ENCODE peak calls at places on chromosomes 13 and 19, in seven cellular contexts. One of them, this sample, is unnamed.

GRCh38 chr13:48505597-48506091 is 27.2 kb downstream of the RCBTB2 start:
- DNase-seq in foreskin fibroblast: peak
- DNase-seq in heart left ventricle: peak
- DNase-seq in Calu3: no peak
- DNase-seq in dorsolateral prefrontal cortex: no peak
- DNase-seq in breast epithelium: no peak
- DNase-seq in uterus: no peak
- DNase-seq in this sample: no peak

GRCh38 chr13:27424246-27425150 is at the start of gene GTF3A:
- DNase-seq in dorsolateral prefrontal cortex: peak
- DNase-seq in breast epithelium: peak
- DNase-seq in foreskin fibroblast: peak
- DNase-seq in Calu3: peak
- DNase-seq in heart left ventricle: peak
- DNase-seq in uterus: peak
- DNase-seq in this sample: peak

GRCh38 chr19:18951721-18952281 is 10.8 kb upstream of the HOMER3 start:
- DNase-seq in dorsolateral prefrontal cortex: no peak
- DNase-seq in Calu3: no peak
- DNase-seq in heart left ventricle: no peak
- DNase-seq in foreskin fibroblast: peak
- DNase-seq in uterus: no peak
- DNase-seq in breast epithelium: no peak
- DNase-seq in this sample: no peak

GRCh38 chr13:111855786-111856185 is 211.2 kb upstream of the SOX1 start:
- DNase-seq in uterus: no peak
- DNase-seq in heart left ventricle: no peak
- DNase-seq in Calu3: no peak
- DNase-seq in breast epithelium: no peak
- DNase-seq in dorsolateral prefrontal cortex: no peak
- DNase-seq in foreskin fibroblast: no peak
- DNase-seq in this sample: no peak

GRCh38 chr13:41802684-41803554 is 158.0 kb downstream of the VWA8 start:
- DNase-seq in heart left ventricle: no peak
- DNase-seq in foreskin fibroblast: peak
- DNase-seq in uterus: no peak
- DNase-seq in dorsolateral prefrontal cortex: no peak
- DNase-seq in breast epithelium: no peak
- DNase-seq in Calu3: no peak
- DNase-seq in this sample: no peak

GRCh38 chr19:19463348-19464117 is 51.8 kb downstream of the TSSK6 start:
- DNase-seq in heart left ventricle: peak
- DNase-seq in breast epithelium: no peak
- DNase-seq in Calu3: no peak
- DNase-seq in foreskin fibroblast: peak
- DNase-seq in dorsolateral prefrontal cortex: no peak
- DNase-seq in uterus: peak
- DNase-seq in this sample: no peak

GRCh38 chr19:10000171-10000826 is 10.0 kb downstream of the COL5A3 start:
- DNase-seq in Calu3: peak
- DNase-seq in foreskin fibroblast: peak
- DNase-seq in uterus: peak
- DNase-seq in breast epithelium: no peak
- DNase-seq in heart left ventricle: no peak
- DNase-seq in dorsolateral prefrontal cortex: peak
- DNase-seq in this sample: peak

GRCh38 chr13:43676320-43676719 is 110.5 kb downstream of the ENOX1 start:
- DNase-seq in heart left ventricle: no peak
- DNase-seq in Calu3: no peak
- DNase-seq in breast epithelium: no peak
- DNase-seq in uterus: no peak
- DNase-seq in dorsolateral prefrontal cortex: no peak
- DNase-seq in foreskin fibroblast: no peak
- DNase-seq in this sample: no peak

GRCh38 chr13:40801255-40802217 is 12.1 kb downstream of the SLC25A15 start:
- DNase-seq in Calu3: no peak
- DNase-seq in dorsolateral prefrontal cortex: no peak
- DNase-seq in uterus: no peak
- DNase-seq in foreskin fibroblast: no peak
- DNase-seq in heart left ventricle: no peak
- DNase-seq in breast epithelium: no peak
- DNase-seq in this sample: no peak

GRCh38 chr13:40484101-40484800 is 182.2 kb downstream of the FOXO1 start:
- DNase-seq in Calu3: no peak
- DNase-seq in dorsolateral prefrontal cortex: no peak
- DNase-seq in heart left ventricle: no peak
- DNase-seq in breast epithelium: no peak
- DNase-seq in uterus: no peak
- DNase-seq in foreskin fibroblast: no peak
- DNase-seq in this sample: no peak

GRCh38 chr13:73861136-73861535 is 273.1 kb downstream of the KLF12 start:
- DNase-seq in dorsolateral prefrontal cortex: no peak
- DNase-seq in Calu3: no peak
- DNase-seq in heart left ventricle: no peak
- DNase-seq in uterus: no peak
- DNase-seq in foreskin fibroblast: no peak
- DNase-seq in breast epithelium: no peak
- DNase-seq in this sample: no peak

DNA sequence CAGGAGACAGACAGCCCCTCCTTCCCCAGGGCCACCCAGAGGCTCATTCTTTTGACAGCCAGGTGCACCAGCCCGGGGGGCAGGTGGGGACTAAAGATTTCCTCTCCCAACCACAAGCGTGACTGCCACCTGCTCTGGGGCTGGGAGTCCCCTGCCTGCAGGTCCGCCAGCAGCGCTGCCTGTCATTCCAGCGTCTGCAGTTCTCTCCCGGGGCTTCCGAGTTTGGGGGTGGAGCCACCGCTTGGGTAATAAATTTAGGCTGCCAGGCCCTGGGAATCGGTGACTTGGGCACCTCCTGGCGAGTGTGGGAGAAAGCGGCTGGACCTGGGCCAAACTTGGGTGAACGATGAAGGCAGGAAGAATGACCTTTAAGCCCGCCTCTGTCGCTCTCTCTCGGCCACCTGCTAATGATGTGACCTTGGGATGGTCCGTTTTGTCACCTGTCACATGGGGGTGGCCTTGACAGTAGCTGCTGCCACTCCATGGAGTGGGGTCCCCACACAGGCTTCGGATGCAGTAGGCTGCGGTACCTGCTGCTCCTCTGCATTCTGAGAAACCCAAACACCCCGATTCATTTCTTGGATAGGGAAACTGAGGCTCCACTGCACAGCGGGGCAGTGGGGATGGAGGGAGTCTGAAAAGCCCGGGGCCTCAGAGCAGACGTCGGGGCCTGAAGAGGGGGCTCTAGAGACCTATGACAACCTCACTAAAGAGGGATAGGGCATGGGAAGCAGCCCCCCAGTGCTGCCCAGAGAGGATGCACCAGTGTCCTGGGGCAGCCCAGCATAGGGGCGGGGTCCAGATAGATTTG is 12.8 kb downstream of the FUT6 start:
- DNase-seq in heart left ventricle: peak
- DNase-seq in uterus: no peak
- DNase-seq in Calu3: peak
- DNase-seq in dorsolateral prefrontal cortex: no peak
- DNase-seq in foreskin fibroblast: peak
- DNase-seq in breast epithelium: peak
- DNase-seq in this sample: no peak
- TF ChIP-seq CTCF in heart left ventricle: no peak
- TF ChIP-seq CTCF in uterus: no peak
- TF ChIP-seq CTCF in Calu3: no peak
- TF ChIP-seq CTCF in dorsolateral prefrontal cortex: no peak
- TF ChIP-seq CTCF in foreskin fibroblast: no peak
- TF ChIP-seq CTCF in breast epithelium: no peak
- TF ChIP-seq CTCF in this sample: no peak

GRCh38 chr19:48728882-48729645 is 9.5 kb upstream of the MAMSTR start:
- DNase-seq in uterus: no peak
- DNase-seq in heart left ventricle: no peak
- DNase-seq in Calu3: no peak
- DNase-seq in foreskin fibroblast: no peak
- DNase-seq in breast epithelium: no peak
- DNase-seq in dorsolateral prefrontal cortex: no peak
- DNase-seq in this sample: no peak
- TF ChIP-seq CTCF in uterus: no peak
- TF ChIP-seq CTCF in heart left ventricle: no peak
- TF ChIP-seq CTCF in Calu3: no peak
- TF ChIP-seq CTCF in foreskin fibroblast: no peak
- TF ChIP-seq CTCF in breast epithelium: no peak
- TF ChIP-seq CTCF in dorsolateral prefrontal cortex: no peak
- TF ChIP-seq CTCF in this sample: no peak

GRCh38 chr19:50460161-50460765 is 16.0 kb upstream of the EMC10 start:
- DNase-seq in breast epithelium: no peak
- DNase-seq in uterus: no peak
- DNase-seq in dorsolateral prefrontal cortex: no peak
- DNase-seq in heart left ventricle: no peak
- DNase-seq in Calu3: peak
- DNase-seq in foreskin fibroblast: peak
- DNase-seq in this sample: no peak
- TF ChIP-seq CTCF in breast epithelium: no peak
- TF ChIP-seq CTCF in uterus: no peak
- TF ChIP-seq CTCF in dorsolateral prefrontal cortex: no peak
- TF ChIP-seq CTCF in heart left ventricle: no peak
- TF ChIP-seq CTCF in Calu3: no peak
- TF ChIP-seq CTCF in foreskin fibroblast: no peak
- TF ChIP-seq CTCF in this sample: no peak

GRCh38 chr19:44754743-44755066 is 6.2 kb downstream of the BCL3 start:
- DNase-seq in Calu3: no peak
- DNase-seq in foreskin fibroblast: no peak
- DNase-seq in breast epithelium: no peak
- DNase-seq in heart left ventricle: no peak
- DNase-seq in uterus: no peak
- DNase-seq in dorsolateral prefrontal cortex: no peak
- DNase-seq in this sample: no peak

GRCh38 chr19:44753619-44753931 is 5.1 kb downstream of the BCL3 start:
- DNase-seq in heart left ventricle: no peak
- DNase-seq in foreskin fibroblast: no peak
- DNase-seq in dorsolateral prefrontal cortex: no peak
- DNase-seq in breast epithelium: no peak
- DNase-seq in Calu3: no peak
- DNase-seq in uterus: no peak
- DNase-seq in this sample: no peak

GRCh38 chr19:44752123-44752815 is 3.8 kb downstream of the BCL3 start:
- DNase-seq in heart left ventricle: no peak
- DNase-seq in foreskin fibroblast: no peak
- DNase-seq in dorsolateral prefrontal cortex: no peak
- DNase-seq in breast epithelium: no peak
- DNase-seq in Calu3: no peak
- DNase-seq in uterus: no peak
- DNase-seq in this sample: no peak

GRCh38 chr19:44753932-44754742 is 5.6 kb downstream of the BCL3 start:
- DNase-seq in dorsolateral prefrontal cortex: peak
- DNase-seq in uterus: peak
- DNase-seq in Calu3: peak
- DNase-seq in foreskin fibroblast: peak
- DNase-seq in breast epithelium: peak
- DNase-seq in heart left ventricle: peak
- DNase-seq in this sample: no peak

GRCh38 chr19:44752816-44753618 is 4.5 kb downstream of the BCL3 start:
- DNase-seq in foreskin fibroblast: peak
- DNase-seq in breast epithelium: peak
- DNase-seq in heart left ventricle: peak
- DNase-seq in Calu3: peak
- DNase-seq in dorsolateral prefrontal cortex: peak
- DNase-seq in uterus: peak
- DNase-seq in this sample: no peak
- TF ChIP-seq CTCF in foreskin fibroblast: no peak
- TF ChIP-seq CTCF in breast epithelium: no peak
- TF ChIP-seq CTCF in heart left ventricle: no peak
- TF ChIP-seq CTCF in Calu3: no peak
- TF ChIP-seq CTCF in dorsolateral prefrontal cortex: no peak
- TF ChIP-seq CTCF in uterus: no peak
- TF ChIP-seq CTCF in this sample: no peak

DNA sequence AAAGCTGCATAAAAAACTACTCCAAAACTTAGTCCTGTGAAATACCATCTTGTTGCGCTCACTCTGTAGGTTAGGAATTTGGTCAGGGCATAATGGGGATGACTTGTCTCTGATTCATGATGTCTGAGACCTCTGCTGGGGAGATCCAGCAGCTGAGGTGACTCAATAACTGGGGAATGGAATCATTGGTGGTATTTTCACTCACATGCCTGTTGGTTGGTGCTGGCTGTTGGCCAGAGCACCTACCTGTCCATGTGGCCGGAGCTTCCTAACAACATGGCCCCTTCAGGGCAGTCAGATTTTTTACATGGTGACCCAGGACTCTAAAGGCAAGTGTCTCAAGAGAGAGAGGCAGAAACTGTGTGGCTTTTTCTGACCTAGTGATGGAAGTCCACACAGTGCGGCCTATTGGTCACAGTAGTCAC is 7.4 kb upstream of the ESD start:
- DNase-seq in heart left ventricle: no peak
- DNase-seq in Calu3: peak
- DNase-seq in breast epithelium: no peak
- DNase-seq in uterus: no peak
- DNase-seq in foreskin fibroblast: peak
- DNase-seq in dorsolateral prefrontal cortex: no peak
- DNase-seq in this sample: no peak
- TF ChIP-seq CTCF in heart left ventricle: no peak
- TF ChIP-seq CTCF in Calu3: no peak
- TF ChIP-seq CTCF in breast epithelium: no peak
- TF ChIP-seq CTCF in uterus: no peak
- TF ChIP-seq CTCF in foreskin fibroblast: no peak
- TF ChIP-seq CTCF in dorsolateral prefrontal cortex: no peak
- TF ChIP-seq CTCF in this sample: no peak

GRCh38 chr13:51599444-51600176 is 15.3 kb downstream of the WDFY2 start:
- DNase-seq in dorsolateral prefrontal cortex: no peak
- DNase-seq in uterus: no peak
- DNase-seq in heart left ventricle: no peak
- DNase-seq in breast epithelium: no peak
- DNase-seq in foreskin fibroblast: no peak
- DNase-seq in Calu3: no peak
- DNase-seq in this sample: no peak
- TF ChIP-seq CTCF in dorsolateral prefrontal cortex: no peak
- TF ChIP-seq CTCF in uterus: no peak
- TF ChIP-seq CTCF in heart left ventricle: no peak
- TF ChIP-seq CTCF in breast epithelium: no peak
- TF ChIP-seq CTCF in foreskin fibroblast: no peak
- TF ChIP-seq CTCF in Calu3: no peak
- TF ChIP-seq CTCF in this sample: no peak

GRCh38 chr19:29940971-29941585 is 961 bp upstream of the URI1 start:
- DNase-seq in Calu3: no peak
- DNase-seq in uterus: no peak
- DNase-seq in heart left ventricle: no peak
- DNase-seq in foreskin fibroblast: no peak
- DNase-seq in breast epithelium: no peak
- DNase-seq in dorsolateral prefrontal cortex: no peak
- DNase-seq in this sample: no peak

GRCh38 chr19:29943615-29944014 is 1.6 kb downstream of the URI1 start:
- DNase-seq in uterus: no peak
- DNase-seq in foreskin fibroblast: peak
- DNase-seq in heart left ventricle: no peak
- DNase-seq in dorsolateral prefrontal cortex: no peak
- DNase-seq in breast epithelium: no peak
- DNase-seq in Calu3: no peak
- DNase-seq in this sample: no peak

GRCh38 chr19:29944415-29945012 is 2.5 kb downstream of the URI1 start:
- DNase-seq in breast epithelium: no peak
- DNase-seq in foreskin fibroblast: no peak
- DNase-seq in uterus: no peak
- DNase-seq in heart left ventricle: no peak
- DNase-seq in Calu3: no peak
- DNase-seq in dorsolateral prefrontal cortex: no peak
- DNase-seq in this sample: no peak

GRCh38 chr19:29941828-29942403 is at the start of gene URI1:
- DNase-seq in dorsolateral prefrontal cortex: peak
- DNase-seq in uterus: peak
- DNase-seq in heart left ventricle: peak
- DNase-seq in breast epithelium: peak
- DNase-seq in foreskin fibroblast: peak
- DNase-seq in Calu3: peak
- DNase-seq in this sample: peak

GRCh38 chr19:29942404-29943261 is 594 bp downstream of the URI1 start:
- DNase-seq in breast epithelium: no peak
- DNase-seq in Calu3: peak
- DNase-seq in uterus: peak
- DNase-seq in foreskin fibroblast: peak
- DNase-seq in dorsolateral prefrontal cortex: peak
- DNase-seq in heart left ventricle: peak
- DNase-seq in this sample: no peak
- TF ChIP-seq CTCF in breast epithelium: no peak
- TF ChIP-seq CTCF in Calu3: no peak
- TF ChIP-seq CTCF in uterus: no peak
- TF ChIP-seq CTCF in foreskin fibroblast: no peak
- TF ChIP-seq CTCF in dorsolateral prefrontal cortex: no peak
- TF ChIP-seq CTCF in heart left ventricle: no peak
- TF ChIP-seq CTCF in this sample: no peak

This sample was measured in D721Med.